ENCODE peak calls at places on chromosomes 4 and X, in seven cellular contexts. One of them, this sample, is unnamed.

GRCh38 chr4:137946423-137946822 is 295.7 kb downstream of the SLC7A11 start:
- DNase-seq in stimulated activated CD4-positive, alpha-beta T cell treated with anti-CD3 and anti-CD28 coated beads, Interleukin-4, amount 100 ng/mL, for 1 hour: no peak
- DNase-seq in Right ventricle myocardium superior: no peak
- DNase-seq in activated naive CD4-positive, alpha-beta T cell treated with anti-CD3 and anti-CD28 coated beads, Interleukin-2, amount 50 U/mL, for 72 hours: no peak
- DNase-seq in ACHN: no peak
- DNase-seq in AG20443: no peak
- DNase-seq in WTC11: no peak
- DNase-seq in this sample: no peak

GRCh38 chr4:8897768-8898167 is 26.1 kb upstream of the HMX1 start:
- DNase-seq in ACHN: no peak
- DNase-seq in stimulated activated CD4-positive, alpha-beta T cell treated with anti-CD3 and anti-CD28 coated beads, Interleukin-4, amount 100 ng/mL, for 1 hour: no peak
- DNase-seq in Right ventricle myocardium superior: no peak
- DNase-seq in WTC11: no peak
- DNase-seq in activated naive CD4-positive, alpha-beta T cell treated with anti-CD3 and anti-CD28 coated beads, Interleukin-2, amount 50 U/mL, for 72 hours: no peak
- DNase-seq in AG20443: no peak
- DNase-seq in this sample: no peak

GRCh38 chrX:130676861-130677260 is 226.1 kb downstream of the ENOX2 start:
- DNase-seq in ACHN: no peak
- DNase-seq in AG20443: no peak
- DNase-seq in stimulated activated CD4-positive, alpha-beta T cell treated with anti-CD3 and anti-CD28 coated beads, Interleukin-4, amount 100 ng/mL, for 1 hour: no peak
- DNase-seq in WTC11: no peak
- DNase-seq in Right ventricle myocardium superior: no peak
- DNase-seq in activated naive CD4-positive, alpha-beta T cell treated with anti-CD3 and anti-CD28 coated beads, Interleukin-2, amount 50 U/mL, for 72 hours: no peak
- DNase-seq in this sample: no peak

GRCh38 chr4:83629945-83630684 is 94.2 kb downstream of the GPAT3 start:
- DNase-seq in Right ventricle myocardium superior: peak
- DNase-seq in activated naive CD4-positive, alpha-beta T cell treated with anti-CD3 and anti-CD28 coated beads, Interleukin-2, amount 50 U/mL, for 72 hours: no peak
- DNase-seq in ACHN: no peak
- DNase-seq in AG20443: peak
- DNase-seq in stimulated activated CD4-positive, alpha-beta T cell treated with anti-CD3 and anti-CD28 coated beads, Interleukin-4, amount 100 ng/mL, for 1 hour: no peak
- DNase-seq in WTC11: no peak
- DNase-seq in this sample: no peak

GRCh38 chrX:132001127-132001526 is 22.0 kb upstream of the STK26 start:
- DNase-seq in ACHN: no peak
- DNase-seq in Right ventricle myocardium superior: no peak
- DNase-seq in AG20443: no peak
- DNase-seq in activated naive CD4-positive, alpha-beta T cell treated with anti-CD3 and anti-CD28 coated beads, Interleukin-2, amount 50 U/mL, for 72 hours: no peak
- DNase-seq in WTC11: no peak
- DNase-seq in stimulated activated CD4-positive, alpha-beta T cell treated with anti-CD3 and anti-CD28 coated beads, Interleukin-4, amount 100 ng/mL, for 1 hour: peak
- DNase-seq in this sample: no peak

GRCh38 chr4:7858498-7858897 is 81.2 kb downstream of the AFAP1 start:
- DNase-seq in ACHN: no peak
- DNase-seq in WTC11: no peak
- DNase-seq in stimulated activated CD4-positive, alpha-beta T cell treated with anti-CD3 and anti-CD28 coated beads, Interleukin-4, amount 100 ng/mL, for 1 hour: no peak
- DNase-seq in activated naive CD4-positive, alpha-beta T cell treated with anti-CD3 and anti-CD28 coated beads, Interleukin-2, amount 50 U/mL, for 72 hours: no peak
- DNase-seq in Right ventricle myocardium superior: no peak
- DNase-seq in AG20443: no peak
- DNase-seq in this sample: no peak

GRCh38 chrX:139642241-139642927 is 65.6 kb downstream of the MCF2 start:
- DNase-seq in WTC11: no peak
- DNase-seq in stimulated activated CD4-positive, alpha-beta T cell treated with anti-CD3 and anti-CD28 coated beads, Interleukin-4, amount 100 ng/mL, for 1 hour: no peak
- DNase-seq in AG20443: peak
- DNase-seq in Right ventricle myocardium superior: no peak
- DNase-seq in activated naive CD4-positive, alpha-beta T cell treated with anti-CD3 and anti-CD28 coated beads, Interleukin-2, amount 50 U/mL, for 72 hours: no peak
- DNase-seq in ACHN: no peak
- DNase-seq in this sample: no peak

GRCh38 chr4:23887989-23888388 is 1.9 kb downstream of the PPARGC1A start:
- DNase-seq in Right ventricle myocardium superior: no peak
- DNase-seq in ACHN: peak
- DNase-seq in AG20443: no peak
- DNase-seq in stimulated activated CD4-positive, alpha-beta T cell treated with anti-CD3 and anti-CD28 coated beads, Interleukin-4, amount 100 ng/mL, for 1 hour: no peak
- DNase-seq in WTC11: no peak
- DNase-seq in activated naive CD4-positive, alpha-beta T cell treated with anti-CD3 and anti-CD28 coated beads, Interleukin-2, amount 50 U/mL, for 72 hours: no peak
- DNase-seq in this sample: no peak

GRCh38 chr4:152106781-152107321 is 346.0 kb upstream of the GATB start:
- DNase-seq in ACHN: no peak
- DNase-seq in Right ventricle myocardium superior: no peak
- DNase-seq in WTC11: no peak
- DNase-seq in activated naive CD4-positive, alpha-beta T cell treated with anti-CD3 and anti-CD28 coated beads, Interleukin-2, amount 50 U/mL, for 72 hours: no peak
- DNase-seq in AG20443: no peak
- DNase-seq in stimulated activated CD4-positive, alpha-beta T cell treated with anti-CD3 and anti-CD28 coated beads, Interleukin-4, amount 100 ng/mL, for 1 hour: no peak
- DNase-seq in this sample: no peak

GRCh38 chr4:92387459-92388069 is 83.8 kb downstream of the GRID2 start:
- DNase-seq in WTC11: no peak
- DNase-seq in ACHN: peak
- DNase-seq in Right ventricle myocardium superior: no peak
- DNase-seq in stimulated activated CD4-positive, alpha-beta T cell treated with anti-CD3 and anti-CD28 coated beads, Interleukin-4, amount 100 ng/mL, for 1 hour: no peak
- DNase-seq in AG20443: peak
- DNase-seq in activated naive CD4-positive, alpha-beta T cell treated with anti-CD3 and anti-CD28 coated beads, Interleukin-2, amount 50 U/mL, for 72 hours: no peak
- DNase-seq in this sample: no peak

GRCh38 chrX:2242980-2243379 is 257.8 kb downstream of the DHRSX start:
- DNase-seq in ACHN: no peak
- DNase-seq in Right ventricle myocardium superior: peak
- DNase-seq in activated naive CD4-positive, alpha-beta T cell treated with anti-CD3 and anti-CD28 coated beads, Interleukin-2, amount 50 U/mL, for 72 hours: no peak
- DNase-seq in WTC11: no peak
- DNase-seq in stimulated activated CD4-positive, alpha-beta T cell treated with anti-CD3 and anti-CD28 coated beads, Interleukin-4, amount 100 ng/mL, for 1 hour: no peak
- DNase-seq in AG20443: no peak
- DNase-seq in this sample: no peak

GRCh38 chr4:93394488-93395185 is 433.9 kb upstream of the ATOH1 start:
- DNase-seq in AG20443: no peak
- DNase-seq in activated naive CD4-positive, alpha-beta T cell treated with anti-CD3 and anti-CD28 coated beads, Interleukin-2, amount 50 U/mL, for 72 hours: no peak
- DNase-seq in ACHN: no peak
- DNase-seq in stimulated activated CD4-positive, alpha-beta T cell treated with anti-CD3 and anti-CD28 coated beads, Interleukin-4, amount 100 ng/mL, for 1 hour: no peak
- DNase-seq in WTC11: no peak
- DNase-seq in Right ventricle myocardium superior: no peak
- DNase-seq in this sample: no peak

GRCh38 chr4:126564283-126564854 is 1068.4 kb upstream of the INTU start:
- DNase-seq in Right ventricle myocardium superior: no peak
- DNase-seq in stimulated activated CD4-positive, alpha-beta T cell treated with anti-CD3 and anti-CD28 coated beads, Interleukin-4, amount 100 ng/mL, for 1 hour: no peak
- DNase-seq in activated naive CD4-positive, alpha-beta T cell treated with anti-CD3 and anti-CD28 coated beads, Interleukin-2, amount 50 U/mL, for 72 hours: no peak
- DNase-seq in WTC11: no peak
- DNase-seq in AG20443: no peak
- DNase-seq in ACHN: no peak
- DNase-seq in this sample: no peak

GRCh38 chr4:131547506-131547981 is 1601.5 kb upstream of the PCDH10 start:
- DNase-seq in ACHN: no peak
- DNase-seq in Right ventricle myocardium superior: no peak
- DNase-seq in AG20443: no peak
- DNase-seq in WTC11: no peak
- DNase-seq in activated naive CD4-positive, alpha-beta T cell treated with anti-CD3 and anti-CD28 coated beads, Interleukin-2, amount 50 U/mL, for 72 hours: no peak
- DNase-seq in stimulated activated CD4-positive, alpha-beta T cell treated with anti-CD3 and anti-CD28 coated beads, Interleukin-4, amount 100 ng/mL, for 1 hour: no peak
- DNase-seq in this sample: no peak

GRCh38 chrX:123590842-123591491 is 141.9 kb downstream of the THOC2 start:
- DNase-seq in activated naive CD4-positive, alpha-beta T cell treated with anti-CD3 and anti-CD28 coated beads, Interleukin-2, amount 50 U/mL, for 72 hours: no peak
- DNase-seq in Right ventricle myocardium superior: no peak
- DNase-seq in WTC11: no peak
- DNase-seq in AG20443: no peak
- DNase-seq in ACHN: peak
- DNase-seq in stimulated activated CD4-positive, alpha-beta T cell treated with anti-CD3 and anti-CD28 coated beads, Interleukin-4, amount 100 ng/mL, for 1 hour: no peak
- DNase-seq in this sample: no peak

GRCh38 chr4:37279121-37279520 is 34.6 kb downstream of the NWD2 start:
- DNase-seq in WTC11: no peak
- DNase-seq in ACHN: no peak
- DNase-seq in Right ventricle myocardium superior: no peak
- DNase-seq in AG20443: no peak
- DNase-seq in activated naive CD4-positive, alpha-beta T cell treated with anti-CD3 and anti-CD28 coated beads, Interleukin-2, amount 50 U/mL, for 72 hours: no peak
- DNase-seq in stimulated activated CD4-positive, alpha-beta T cell treated with anti-CD3 and anti-CD28 coated beads, Interleukin-4, amount 100 ng/mL, for 1 hour: no peak
- DNase-seq in this sample: no peak

GRCh38 chr4:54685810-54686209 is 28.1 kb downstream of the KIT start:
- DNase-seq in stimulated activated CD4-positive, alpha-beta T cell treated with anti-CD3 and anti-CD28 coated beads, Interleukin-4, amount 100 ng/mL, for 1 hour: no peak
- DNase-seq in AG20443: no peak
- DNase-seq in WTC11: no peak
- DNase-seq in Right ventricle myocardium superior: no peak
- DNase-seq in activated naive CD4-positive, alpha-beta T cell treated with anti-CD3 and anti-CD28 coated beads, Interleukin-2, amount 50 U/mL, for 72 hours: no peak
- DNase-seq in ACHN: no peak
- DNase-seq in this sample: no peak

GRCh38 chr4:3158841-3159240 is 84.4 kb downstream of the HTT start:
- DNase-seq in AG20443: no peak
- DNase-seq in WTC11: no peak
- DNase-seq in stimulated activated CD4-positive, alpha-beta T cell treated with anti-CD3 and anti-CD28 coated beads, Interleukin-4, amount 100 ng/mL, for 1 hour: no peak
- DNase-seq in ACHN: no peak
- DNase-seq in activated naive CD4-positive, alpha-beta T cell treated with anti-CD3 and anti-CD28 coated beads, Interleukin-2, amount 50 U/mL, for 72 hours: no peak
- DNase-seq in Right ventricle myocardium superior: no peak
- DNase-seq in this sample: no peak

GRCh38 chrX:905828-906566 is 275.4 kb downstream of the SHOX start:
- DNase-seq in Right ventricle myocardium superior: no peak
- DNase-seq in stimulated activated CD4-positive, alpha-beta T cell treated with anti-CD3 and anti-CD28 coated beads, Interleukin-4, amount 100 ng/mL, for 1 hour: no peak
- DNase-seq in activated naive CD4-positive, alpha-beta T cell treated with anti-CD3 and anti-CD28 coated beads, Interleukin-2, amount 50 U/mL, for 72 hours: no peak
- DNase-seq in ACHN: no peak
- DNase-seq in AG20443: peak
- DNase-seq in WTC11: no peak
- DNase-seq in this sample: no peak

GRCh38 chr4:52173470-52174055 is 122.5 kb downstream of the SPATA18 start:
- DNase-seq in stimulated activated CD4-positive, alpha-beta T cell treated with anti-CD3 and anti-CD28 coated beads, Interleukin-4, amount 100 ng/mL, for 1 hour: no peak
- DNase-seq in WTC11: no peak
- DNase-seq in activated naive CD4-positive, alpha-beta T cell treated with anti-CD3 and anti-CD28 coated beads, Interleukin-2, amount 50 U/mL, for 72 hours: no peak
- DNase-seq in Right ventricle myocardium superior: peak
- DNase-seq in AG20443: peak
- DNase-seq in ACHN: no peak
- DNase-seq in this sample: no peak

GRCh38 chrX:51802917-51803688 is 59.9 kb downstream of the GSPT2 start:
- DNase-seq in activated naive CD4-positive, alpha-beta T cell treated with anti-CD3 and anti-CD28 coated beads, Interleukin-2, amount 50 U/mL, for 72 hours: peak
- DNase-seq in Right ventricle myocardium superior: peak
- DNase-seq in ACHN: peak
- DNase-seq in AG20443: peak
- DNase-seq in WTC11: peak
- DNase-seq in stimulated activated CD4-positive, alpha-beta T cell treated with anti-CD3 and anti-CD28 coated beads, Interleukin-4, amount 100 ng/mL, for 1 hour: peak
- DNase-seq in this sample: peak

GRCh38 chrX:134158821-134159512 is 78.0 kb upstream of the CCDC160 start:
- DNase-seq in WTC11: no peak
- DNase-seq in Right ventricle myocardium superior: no peak
- DNase-seq in ACHN: no peak
- DNase-seq in activated naive CD4-positive, alpha-beta T cell treated with anti-CD3 and anti-CD28 coated beads, Interleukin-2, amount 50 U/mL, for 72 hours: no peak
- DNase-seq in stimulated activated CD4-positive, alpha-beta T cell treated with anti-CD3 and anti-CD28 coated beads, Interleukin-4, amount 100 ng/mL, for 1 hour: no peak
- DNase-seq in AG20443: no peak
- DNase-seq in this sample: no peak

GRCh38 chr4:80387390-80388283 is 52.1 kb downstream of the CFAP299 start:
- DNase-seq in Right ventricle myocardium superior: no peak
- DNase-seq in ACHN: no peak
- DNase-seq in stimulated activated CD4-positive, alpha-beta T cell treated with anti-CD3 and anti-CD28 coated beads, Interleukin-4, amount 100 ng/mL, for 1 hour: no peak
- DNase-seq in AG20443: no peak
- DNase-seq in WTC11: no peak
- DNase-seq in activated naive CD4-positive, alpha-beta T cell treated with anti-CD3 and anti-CD28 coated beads, Interleukin-2, amount 50 U/mL, for 72 hours: no peak
- DNase-seq in this sample: no peak

GRCh38 chr4:170005472-170005871 is 20.7 kb downstream of the MFAP3L start:
- DNase-seq in AG20443: no peak
- DNase-seq in ACHN: no peak
- DNase-seq in WTC11: no peak
- DNase-seq in Right ventricle myocardium superior: no peak
- DNase-seq in activated naive CD4-positive, alpha-beta T cell treated with anti-CD3 and anti-CD28 coated beads, Interleukin-2, amount 50 U/mL, for 72 hours: no peak
- DNase-seq in stimulated activated CD4-positive, alpha-beta T cell treated with anti-CD3 and anti-CD28 coated beads, Interleukin-4, amount 100 ng/mL, for 1 hour: no peak
- DNase-seq in this sample: no peak

GRCh38 chr4:173046818-173047217 is 121.8 kb upstream of the GALNT7 start:
- DNase-seq in WTC11: no peak
- DNase-seq in stimulated activated CD4-positive, alpha-beta T cell treated with anti-CD3 and anti-CD28 coated beads, Interleukin-4, amount 100 ng/mL, for 1 hour: no peak
- DNase-seq in Right ventricle myocardium superior: no peak
- DNase-seq in activated naive CD4-positive, alpha-beta T cell treated with anti-CD3 and anti-CD28 coated beads, Interleukin-2, amount 50 U/mL, for 72 hours: no peak
- DNase-seq in AG20443: no peak
- DNase-seq in ACHN: peak
- DNase-seq in this sample: no peak

GRCh38 chr4:3793545-3793944 is 27.4 kb downstream of the ADRA2C start:
- DNase-seq in ACHN: no peak
- DNase-seq in activated naive CD4-positive, alpha-beta T cell treated with anti-CD3 and anti-CD28 coated beads, Interleukin-2, amount 50 U/mL, for 72 hours: no peak
- DNase-seq in stimulated activated CD4-positive, alpha-beta T cell treated with anti-CD3 and anti-CD28 coated beads, Interleukin-4, amount 100 ng/mL, for 1 hour: no peak
- DNase-seq in AG20443: no peak
- DNase-seq in Right ventricle myocardium superior: peak
- DNase-seq in WTC11: no peak
- DNase-seq in this sample: no peak

GRCh38 chr4:152424980-152425379 is 110.9 kb downstream of the FBXW7 start:
- DNase-seq in ACHN: no peak
- DNase-seq in WTC11: no peak
- DNase-seq in stimulated activated CD4-positive, alpha-beta T cell treated with anti-CD3 and anti-CD28 coated beads, Interleukin-4, amount 100 ng/mL, for 1 hour: no peak
- DNase-seq in AG20443: no peak
- DNase-seq in Right ventricle myocardium superior: no peak
- DNase-seq in activated naive CD4-positive, alpha-beta T cell treated with anti-CD3 and anti-CD28 coated beads, Interleukin-2, amount 50 U/mL, for 72 hours: no peak
- DNase-seq in this sample: no peak

GRCh38 chr4:157896726-157897125 is 276.1 kb downstream of the GASK1B start:
- DNase-seq in AG20443: no peak
- DNase-seq in activated naive CD4-positive, alpha-beta T cell treated with anti-CD3 and anti-CD28 coated beads, Interleukin-2, amount 50 U/mL, for 72 hours: no peak
- DNase-seq in stimulated activated CD4-positive, alpha-beta T cell treated with anti-CD3 and anti-CD28 coated beads, Interleukin-4, amount 100 ng/mL, for 1 hour: no peak
- DNase-seq in WTC11: no peak
- DNase-seq in ACHN: no peak
- DNase-seq in Right ventricle myocardium superior: no peak
- DNase-seq in this sample: no peak